ENCODE peak calls at places on chromosomes 5 and 9, in nine cellular contexts. V is PC-3, R is HCT116, N is OCI-LY7, A is keratinocyte, Q is neuronal stem cell, D is IMR-90, P is fibroblast of lung, O is mammary epithelial cell. M is an unnamed sample.
A peak's percentile ranks its signal among the peaks of the same experiment; 100 is the strongest.

GRCh38 chr5:176732736-176733585 is 77.4 kb upstream of the UNC5A start:
- DNase-seq in V (no peak), R (no peak), N (no peak), A (no peak), Q (no peak), D (no peak), P (no peak), O (no peak), M (no peak)

GRCh38 chr5:2201011-2201410 is 318.3 kb upstream of the IRX4 start:
- DNase-seq in V (no peak), R (no peak), N (no peak), A (no peak), Q (no peak), D (no peak), P (no peak), O (no peak), M (no peak)

GRCh38 chr9:131701789-131702337 is 38.0 kb downstream of the RAPGEF1 start:
- DNase-seq in V (no peak), R (no peak), N (no peak), A (no peak), Q (no peak), D (peak; percentile 49), P (no peak), O (no peak), M (peak; percentile 78)

GRCh38 chr9:4196376-4196775 is 103.5 kb downstream of the GLIS3 start:
- DNase-seq in V (no peak), R (no peak), N (no peak), A (no peak), Q (no peak), D (peak; percentile 28), P (no peak), O (peak; percentile 28), M (peak; percentile 74)

GRCh38 chr5:116771466-116772151 is 197.0 kb upstream of the SEMA6A start:
- DNase-seq in V (no peak), R (no peak), N (no peak), A (no peak), Q (no peak), D (no peak), P (no peak), O (peak; percentile 88), M (no peak)

GRCh38 chr5:150085950-150086715 is at the start of gene CSF1R:
- DNase-seq in V (no peak), R (no peak), N (no peak), A (no peak), Q (no peak), D (no peak), P (no peak), O (no peak), M (no peak)

GRCh38 chr5:132812949-132813598 is at the start of gene SOWAHA:
- DNase-seq in V (no peak), R (no peak), N (no peak), A (no peak), Q (no peak), D (no peak), P (peak; percentile 25), O (no peak), M (no peak)

GRCh38 chr9:105828171-105828570 is 133.8 kb downstream of the TMEM38B start:
- DNase-seq in V (no peak), R (no peak), N (no peak), A (no peak), Q (no peak), D (no peak), P (no peak), O (no peak), M (no peak)

GRCh38 chr9:135702002-135702721 is at the start of gene KCNT1:
- DNase-seq in V (peak; percentile 51), R (no peak), N (peak; percentile 22), A (peak; percentile 4), Q (peak; percentile 77), D (peak; percentile 13), P (peak; percentile 25), O (peak; percentile 25), M (no peak)

GRCh38 chr5:176178789-176179188 is 59.4 kb upstream of the SIMC1 start:
- DNase-seq in V (no peak), R (no peak), N (no peak), A (no peak), Q (no peak), D (no peak), P (no peak), O (no peak), M (no peak)

GRCh38 chr5:76291305-76292077 is 111.6 kb upstream of the IQGAP2 start:
- DNase-seq in V (peak; percentile 15), R (no peak), N (no peak), A (no peak), Q (no peak), D (no peak), P (no peak), O (no peak), M (no peak)

GRCh38 chr9:2904242-2904930 is 60.5 kb upstream of the PUM3 start:
- DNase-seq in V (no peak), R (no peak), N (no peak), A (no peak), Q (no peak), D (no peak), P (no peak), O (no peak), M (no peak)

GRCh38 chr5:173496129-173496882 is 120.1 kb downstream of the BOD1 start:
- DNase-seq in V (no peak), R (no peak), N (no peak), A (no peak), Q (no peak), D (peak; percentile 63), P (no peak), O (no peak), M (no peak)

GRCh38 chr5:64680289-64680688 is 10.0 kb upstream of the SHISAL2B start:
- DNase-seq in V (peak; percentile 31), R (no peak), N (no peak), A (no peak), Q (no peak), D (no peak), P (no peak), O (peak; percentile 48), M (no peak)

GRCh38 chr9:127905788-127906191 is 6.4 kb upstream of the ST6GALNAC6 start:
- DNase-seq in V (no peak), R (no peak), N (peak; percentile 77), A (no peak), Q (no peak), D (no peak), P (no peak), O (no peak), M (no peak)

GRCh38 chr5:76325876-76326491 is 77.1 kb upstream of the IQGAP2 start:
- DNase-seq in V (no peak), R (no peak), N (peak; percentile 37), A (no peak), Q (no peak), D (no peak), P (no peak), O (no peak), M (no peak)

GRCh38 chr5:142281966-142282365 is 42.9 kb downstream of the SPRY4 start:
- DNase-seq in V (peak; percentile 16), R (no peak), N (no peak), A (peak; percentile 26), Q (no peak), D (no peak), P (no peak), O (peak; percentile 22), M (no peak)

GRCh38 chr5:22560115-22560514 is 293.0 kb downstream of the CDH12 start:
- DNase-seq in V (peak; percentile 43), R (no peak), N (no peak), A (no peak), Q (no peak), D (peak; percentile 97), P (peak; percentile 88), O (peak; percentile 93), M (peak; percentile 78)

GRCh38 chr9:88478236-88478635 is 56.7 kb upstream of the NXNL2 start:
- DNase-seq in V (no peak), R (no peak), N (no peak), A (no peak), Q (no peak), D (peak; percentile 22), P (peak; percentile 36), O (no peak), M (peak; percentile 60)

GRCh38 chr5:132655821-132656773 is 1.9 kb upstream of the IL13 start:
- DNase-seq in V (no peak), R (no peak), N (no peak), A (no peak), Q (peak; percentile 15), D (no peak), P (peak; percentile 19), O (no peak), M (no peak)

DNA sequence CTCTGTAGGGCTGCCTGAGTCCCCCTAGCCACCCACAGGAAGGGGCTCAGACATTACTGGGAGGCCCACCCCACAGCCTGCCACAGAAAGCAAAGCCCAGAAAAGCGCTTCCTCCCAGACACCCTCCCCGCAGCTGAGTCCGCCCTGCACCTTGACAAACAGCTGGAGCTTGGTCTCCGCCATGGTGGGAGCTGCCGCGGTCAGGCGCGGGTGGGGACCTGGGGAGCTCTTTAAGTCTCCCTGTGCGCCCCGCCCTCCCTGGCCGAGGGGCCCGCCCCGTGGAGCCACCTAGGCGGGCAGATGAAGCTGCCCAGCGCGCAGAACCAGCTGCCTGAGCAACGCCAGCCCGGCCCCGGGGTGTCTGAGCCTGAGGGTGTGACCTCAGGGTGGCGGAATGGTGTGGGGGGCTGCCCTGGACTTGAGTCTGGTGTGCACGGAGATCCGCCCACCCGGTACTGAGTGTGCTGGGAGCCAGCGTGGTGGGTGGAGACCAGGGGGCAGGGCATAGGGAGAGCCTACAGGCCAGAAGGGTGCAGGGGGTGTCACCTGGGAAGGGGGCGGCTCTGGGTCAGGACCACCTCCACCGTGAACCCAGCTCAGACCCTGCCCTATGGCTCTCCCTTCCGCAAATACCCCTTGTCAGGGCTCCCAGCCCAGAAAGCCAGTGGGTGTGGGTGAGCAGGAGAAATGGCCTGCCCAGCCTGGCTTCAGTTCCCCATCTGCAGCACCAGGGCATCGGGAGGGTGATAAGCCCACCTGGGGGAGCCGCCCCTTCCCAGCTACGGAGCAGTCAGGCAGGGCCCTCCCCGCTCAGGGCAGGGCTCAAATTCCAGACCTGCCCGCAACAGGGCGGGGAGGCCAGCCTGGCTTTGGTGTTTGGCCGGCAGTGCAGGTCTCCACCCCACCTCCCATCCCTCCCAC is at the start of gene CLIC3:
- DNase-seq in V (peak; percentile 60), R (no peak), N (peak; percentile 37), A (no peak), Q (no peak), D (no peak), P (no peak), O (peak; percentile 32), M (no peak)
- H2AFZ ChIP-seq in V (no peak within 1 kb of the TSS), R (no peak within 1 kb of the TSS), N (no peak within 1 kb of the TSS), A (peak within 1 kb of the TSS; percentile 15), Q (no peak within 1 kb of the TSS), D (peak within 1 kb of the TSS; percentile 81), P (no peak within 1 kb of the TSS), O (peak within 1 kb of the TSS; percentile 25), M (no peak within 1 kb of the TSS)

GRCh38 chr9:121753802-121754654 is 102.6 kb downstream of the DAB2IP start:
- DNase-seq in V (no peak), R (no peak), N (no peak), A (no peak), Q (no peak), D (no peak), P (no peak), O (no peak), M (no peak)
- H3K4me1 ChIP-seq in V (no peaks in the 10 kb centered on the region), R (peaks cover 34% of the 10 kb centered on the region), N (no peaks in the 10 kb centered on the region), A (peaks cover 23% of the 10 kb centered on the region), Q (peaks cover 41% of the 10 kb centered on the region), D (peaks cover 11% of the 10 kb centered on the region), P (peaks cover 13% of the 10 kb centered on the region), O (peaks cover 46% of the 10 kb centered on the region), M (peaks cover 5% of the 10 kb centered on the region)

GRCh38 chr5:112554089-112554977 is 135.3 kb upstream of the EPB41L4A start:
- DNase-seq in V (no peak), R (no peak), N (no peak), A (no peak), Q (no peak), D (no peak), P (no peak), O (no peak), M (no peak)
- H2AFZ ChIP-seq in V (no peak overlapping the region), R (no peak overlapping the region), N (no peak overlapping the region), A (no peak overlapping the region), Q (no peak overlapping the region), D (no peak overlapping the region), P (peak overlapping the region; percentile 42), O (no peak overlapping the region), M (no peak overlapping the region)

GRCh38 chr5:14199902-14200301 is 56.8 kb downstream of the TRIO start:
- DNase-seq in V (no peak), R (no peak), N (no peak), A (no peak), Q (no peak), D (no peak), P (no peak), O (no peak), M (no peak)
- H3K4me1 ChIP-seq in V (peaks cover 25% of the 10 kb centered on the region), R (peaks cover 6% of the 10 kb centered on the region), N (peaks cover 17% of the 10 kb centered on the region), A (peaks cover 25% of the 10 kb centered on the region), Q (peaks cover 16% of the 10 kb centered on the region), D (peaks cover 41% of the 10 kb centered on the region), P (peaks cover 32% of the 10 kb centered on the region), O (peaks cover 30% of the 10 kb centered on the region), M (peaks cover 73% of the 10 kb centered on the region)